ENCODE peak calls at places on chromosomes 4 and X, in six cellular contexts. T, N, Q, I, L and D are unnamed samples.

GRCh38 chr4:4856071-4857000 is 3.1 kb upstream of the MSX1 start:
- DNase-seq in L (peak), T (no peak), I (no peak), N (no peak), Q (no peak), D (peak)

GRCh38 chrX:458631-459061 is 71.9 kb upstream of the PPP2R3B start:
- DNase-seq in L (no peak), Q (no peak), N (no peak), T (no peak), I (no peak), D (no peak)

GRCh38 chr4:182715548-182715947 is 201.6 kb downstream of the DCTD start:
- DNase-seq in Q (no peak), L (no peak), N (no peak), I (no peak), T (no peak), D (no peak)

GRCh38 chr4:15132739-15133138 is 130.5 kb downstream of the CPEB2 start:
- DNase-seq in L (no peak), N (no peak), Q (no peak), I (peak), T (no peak), D (no peak)

GRCh38 chrX:74015379-74016019 is 288.5 kb upstream of the ZCCHC13 start:
- DNase-seq in T (peak), L (peak), Q (peak), I (peak), N (peak), D (peak)

GRCh38 chr4:99219072-99219471 is at the start of gene ADH6:
- DNase-seq in N (no peak), I (no peak), L (no peak), T (no peak), Q (no peak), D (no peak)

GRCh38 chr4:93444860-93445259 is 383.7 kb upstream of the ATOH1 start:
- DNase-seq in T (no peak), N (no peak), L (no peak), Q (no peak), I (no peak), D (no peak)

GRCh38 chr4:7513731-7514130 is 79.0 kb upstream of the PSAPL1 start:
- DNase-seq in Q (peak), N (peak), T (no peak), I (peak), L (no peak), D (peak)

GRCh38 chr4:25180524-25181131 is 20.4 kb upstream of the SEPSECS start:
- DNase-seq in I (peak), N (no peak), L (peak), T (no peak), Q (peak), D (peak)

GRCh38 chr4:30821891-30822612 is 101.9 kb downstream of the PCDH7 start:
- DNase-seq in L (no peak), Q (peak), N (no peak), T (no peak), I (no peak), D (peak)

GRCh38 chr4:22245294-22245693 is 270.6 kb downstream of the ADGRA3 start:
- DNase-seq in Q (no peak), N (no peak), L (no peak), T (no peak), I (no peak), D (no peak)

GRCh38 chr4:126627255-126627654 is 1005.5 kb upstream of the INTU start:
- DNase-seq in N (no peak), I (peak), Q (peak), T (no peak), L (no peak), D (peak)

GRCh38 chr4:15349426-15349825 is 78.4 kb upstream of the C1QTNF7 start:
- DNase-seq in I (peak), N (no peak), Q (no peak), T (no peak), L (no peak), D (peak)

DNA sequence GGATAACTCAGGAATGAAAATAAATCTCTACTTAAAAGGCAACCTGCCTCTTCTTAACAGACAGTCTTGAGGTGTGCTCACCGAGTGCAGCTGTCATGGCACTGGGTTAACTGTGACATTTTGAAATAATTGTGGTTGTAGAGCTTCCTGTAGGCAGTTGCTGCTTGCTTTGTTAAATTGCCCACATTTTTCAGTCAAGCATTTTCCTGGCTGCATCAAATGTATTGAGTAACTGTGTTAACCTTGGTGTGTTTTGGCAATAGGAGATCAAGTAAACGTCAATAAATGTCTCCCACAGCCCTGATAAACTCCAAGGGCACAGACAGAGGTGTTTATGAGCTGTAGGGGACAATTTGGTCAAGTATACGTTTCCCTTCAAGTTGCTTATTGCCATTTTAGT is 527.3 kb downstream of the C4orf33 start:
- DNase-seq in Q (no peak), L (no peak), N (no peak), I (no peak), T (no peak), D (no peak)
- TF ChIP-seq CTCF in Q (no peak), L (no peak), N (no peak), I (no peak), T (no peak), D (no peak)

DNA sequence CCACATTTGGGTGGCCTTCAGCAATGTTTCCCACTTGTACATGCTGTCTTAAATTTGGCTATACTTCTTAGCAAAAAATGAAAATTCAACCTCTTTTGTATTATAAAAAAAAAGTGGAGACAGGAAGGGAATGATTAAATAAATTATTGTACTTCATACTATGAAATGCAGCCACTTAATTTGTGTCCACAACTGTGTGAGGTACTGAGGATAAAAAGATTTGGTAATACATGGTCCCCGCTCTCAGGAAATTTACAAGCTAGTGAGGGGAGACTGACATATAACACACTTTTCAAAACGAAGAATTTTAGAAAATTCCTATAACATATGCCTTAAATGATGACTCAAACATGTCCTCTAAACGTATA is 105.0 kb downstream of the HNRNPD start:
- DNase-seq in T (no peak), I (no peak), N (no peak), Q (no peak), L (no peak), D (no peak)
- TF ChIP-seq CTCF in T (no peak), I (no peak), N (no peak), Q (no peak), L (no peak), D (no peak)

DNA sequence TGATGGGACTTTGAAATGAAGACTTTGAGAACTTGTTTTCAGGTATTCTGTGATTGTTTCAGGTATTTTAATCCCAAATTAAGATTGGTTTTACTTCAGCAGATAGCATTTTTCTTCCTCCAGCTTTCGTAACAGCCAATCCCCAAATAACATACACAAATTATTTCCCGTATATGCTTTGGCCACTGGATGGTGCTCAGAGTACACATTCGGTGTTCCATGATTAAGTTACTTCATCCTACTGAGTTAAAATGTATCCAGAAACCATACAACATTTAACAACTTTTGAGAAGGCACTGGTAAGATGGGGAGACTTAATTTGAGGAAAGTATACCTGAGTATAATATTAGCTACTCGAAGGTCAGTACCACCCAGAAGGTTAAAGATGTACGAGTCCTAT is 233.4 kb upstream of the FAM47A start:
- DNase-seq in Q (peak), N (no peak), I (peak), L (no peak), T (no peak), D (peak)
- TF ChIP-seq CTCF in Q (peak), N (peak), I (peak), L (no peak), T (no peak), D (peak)

GRCh38 chr4:159444668-159445067 is 341.8 kb downstream of the RAPGEF2 start:
- DNase-seq in T (no peak), Q (peak), N (peak), L (no peak), I (peak), D (no peak)
- TF ChIP-seq CTCF in T (no peak), Q (peak), N (peak), L (no peak), I (peak), D (peak)

DNA sequence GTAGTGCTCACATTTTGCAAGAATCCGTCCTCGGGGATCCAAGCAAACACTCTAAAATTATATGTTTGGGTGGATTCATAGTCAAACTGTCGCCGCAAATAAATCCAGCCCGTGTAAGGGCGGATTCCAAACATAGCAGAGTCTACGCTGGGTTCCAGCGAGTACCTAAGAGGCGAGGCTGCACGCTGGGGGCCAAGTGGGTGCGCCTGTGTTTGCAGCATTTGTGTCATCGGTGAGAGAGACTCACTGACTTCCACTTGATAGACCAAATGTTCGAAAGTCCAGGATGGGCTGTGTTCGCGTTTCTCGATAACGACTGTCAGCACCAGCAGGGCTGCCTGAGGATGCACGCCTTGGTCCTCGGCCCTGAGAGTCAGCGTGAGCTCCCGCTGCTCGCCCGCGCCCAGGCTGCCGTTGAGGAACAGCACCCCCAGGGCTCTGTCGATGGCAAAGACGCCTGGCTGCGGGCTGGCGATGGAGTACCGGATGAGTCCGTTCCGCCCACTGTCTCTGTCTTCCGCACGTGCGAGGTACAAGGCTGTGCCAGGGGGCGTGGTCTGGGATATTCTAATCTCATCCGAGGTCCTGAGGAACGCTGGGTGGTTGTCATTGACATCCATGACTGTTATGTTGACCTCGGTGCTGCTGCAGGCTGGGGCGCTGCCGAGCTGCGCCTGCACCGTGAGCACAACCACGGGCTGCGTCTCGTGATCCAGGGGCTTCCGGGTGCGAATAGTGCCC is 158.7 kb downstream of the DCHS2 start:
- DNase-seq in I (peak), N (no peak), Q (peak), T (no peak), L (peak), D (no peak)
- TF ChIP-seq CTCF in I (no peak), N (no peak), Q (no peak), T (no peak), L (no peak), D (no peak)

GRCh38 chr4:59094505-59094904 is 1984.3 kb upstream of the IGFBP7 start:
- DNase-seq in N (no peak), L (no peak), Q (no peak), I (no peak), T (no peak), D (no peak)
- TF ChIP-seq CTCF in N (no peak), L (no peak), Q (no peak), I (no peak), T (no peak), D (no peak)

DNA sequence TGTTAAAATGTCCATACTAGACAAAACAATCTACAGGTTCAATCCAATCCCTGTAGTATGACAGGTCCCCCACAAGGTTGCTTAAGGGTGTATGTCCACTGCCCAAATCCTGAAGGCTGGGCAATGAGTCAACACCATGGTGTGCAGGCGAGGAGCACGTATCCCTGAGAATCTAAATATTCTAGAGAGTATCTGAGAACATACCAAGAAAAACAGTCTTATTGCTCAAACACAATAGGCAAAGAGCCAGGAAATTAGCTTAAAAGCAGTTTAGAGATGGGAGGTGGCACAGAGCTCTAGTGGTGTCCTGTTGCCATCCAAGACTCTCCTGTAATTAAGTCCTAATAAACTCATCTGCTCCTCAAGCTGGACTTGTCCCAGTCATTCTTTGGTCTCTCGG is 37.0 kb downstream of the RCHY1 start:
- DNase-seq in T (no peak), Q (no peak), I (peak), L (no peak), N (no peak), D (no peak)
- TF ChIP-seq CTCF in T (no peak), Q (no peak), I (no peak), L (no peak), N (no peak), D (no peak)

DNA sequence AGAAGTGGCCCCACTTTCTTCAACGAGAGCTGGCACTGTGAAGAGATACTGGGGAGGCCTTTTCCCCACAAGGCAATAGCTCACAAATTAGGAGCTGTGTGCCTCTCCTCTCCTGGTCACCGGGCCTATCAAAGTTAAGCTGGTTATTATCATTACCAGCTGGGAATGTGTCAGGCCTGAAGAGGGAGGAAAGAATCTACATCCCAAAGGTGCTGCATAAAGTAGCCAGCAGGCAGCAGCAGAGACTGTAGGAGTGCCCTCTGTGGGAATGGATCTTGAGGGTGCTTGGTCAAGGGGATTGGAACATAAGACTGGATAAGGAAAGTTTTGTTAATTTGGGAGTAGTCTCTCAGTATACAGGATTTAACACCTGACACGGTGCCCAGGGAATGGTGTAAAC is 9.1 kb upstream of the TMPRSS11D start:
- DNase-seq in T (no peak), Q (no peak), I (no peak), L (no peak), N (no peak), D (no peak)
- TF ChIP-seq CTCF in T (no peak), Q (peak), I (no peak), L (no peak), N (peak), D (no peak)

DNA sequence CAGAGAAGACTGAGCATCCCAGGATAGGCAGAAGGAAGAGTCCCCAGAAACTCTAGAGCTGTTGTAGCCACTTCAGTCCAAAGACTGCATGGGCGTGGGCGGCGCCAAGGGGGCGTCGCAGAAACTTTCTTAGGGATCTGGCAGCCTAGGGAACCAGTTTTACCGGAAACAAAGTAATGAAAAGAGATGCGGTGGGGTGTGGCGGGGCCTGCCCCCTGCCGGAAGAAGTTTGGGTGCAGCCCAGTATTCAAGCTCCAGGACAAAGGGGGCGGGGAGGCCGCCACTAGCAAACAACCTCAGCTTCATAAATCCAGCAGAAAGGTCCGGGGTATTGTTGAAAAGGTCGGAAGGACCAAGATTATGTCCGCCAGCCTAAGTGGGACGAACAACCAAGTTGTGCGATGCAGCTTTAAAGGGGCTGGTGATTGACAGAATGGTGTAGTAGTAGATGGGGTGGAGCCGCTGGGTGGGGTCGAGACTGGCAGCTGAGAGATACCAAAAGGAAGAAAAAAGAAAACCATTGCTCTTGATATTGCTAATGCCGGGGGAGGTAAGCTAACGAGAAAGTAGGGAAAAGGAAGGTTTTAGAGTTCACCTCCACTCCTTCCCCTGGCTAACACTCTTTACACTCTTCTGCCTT is 190.5 kb downstream of the RRAGB start:
- DNase-seq in Q (peak), I (peak), N (no peak), T (no peak), L (peak), D (peak)
- TF ChIP-seq CTCF in Q (peak), I (peak), N (peak), T (peak), L (peak), D (no peak)